ENCODE peak calls at places on chromosomes 2 and 18, in seven cellular contexts. One of them, this sample, is unnamed.

GRCh38 chr2:1339757-1340515 is 73.3 kb upstream of the TPO start:
- DNase-seq in CD8-positive, alpha-beta T cell: no peak
- DNase-seq in naive thymus-derived CD4-positive, alpha-beta T cell: no peak
- DNase-seq in ovary: no peak
- DNase-seq in A549: no peak
- DNase-seq in spleen: no peak
- DNase-seq in K562: no peak
- DNase-seq in this sample: no peak

GRCh38 chr2:239791727-239792648 is 233.2 kb downstream of the NDUFA10 start:
- DNase-seq in A549: no peak
- DNase-seq in spleen: no peak
- DNase-seq in CD8-positive, alpha-beta T cell: peak
- DNase-seq in naive thymus-derived CD4-positive, alpha-beta T cell: no peak
- DNase-seq in K562: no peak
- DNase-seq in ovary: peak
- DNase-seq in this sample: no peak

GRCh38 chr2:160429248-160430000 is 64.2 kb downstream of the RBMS1 start:
- DNase-seq in naive thymus-derived CD4-positive, alpha-beta T cell: peak
- DNase-seq in ovary: no peak
- DNase-seq in spleen: no peak
- DNase-seq in K562: peak
- DNase-seq in CD8-positive, alpha-beta T cell: no peak
- DNase-seq in A549: no peak
- DNase-seq in this sample: peak

GRCh38 chr2:135994281-135994680 is 8.9 kb upstream of the DARS1 start:
- DNase-seq in ovary: no peak
- DNase-seq in spleen: no peak
- DNase-seq in CD8-positive, alpha-beta T cell: no peak
- DNase-seq in naive thymus-derived CD4-positive, alpha-beta T cell: no peak
- DNase-seq in A549: no peak
- DNase-seq in K562: no peak
- DNase-seq in this sample: no peak

GRCh38 chr2:20027715-20028434 is 15.4 kb upstream of the MATN3 start:
- DNase-seq in naive thymus-derived CD4-positive, alpha-beta T cell: no peak
- DNase-seq in A549: no peak
- DNase-seq in spleen: no peak
- DNase-seq in K562: no peak
- DNase-seq in ovary: no peak
- DNase-seq in CD8-positive, alpha-beta T cell: no peak
- DNase-seq in this sample: no peak

GRCh38 chr2:112679484-112679883 is 33.7 kb downstream of the SLC20A1 start:
- DNase-seq in K562: no peak
- DNase-seq in CD8-positive, alpha-beta T cell: no peak
- DNase-seq in A549: no peak
- DNase-seq in spleen: no peak
- DNase-seq in naive thymus-derived CD4-positive, alpha-beta T cell: no peak
- DNase-seq in ovary: no peak
- DNase-seq in this sample: no peak

GRCh38 chr18:79728931-79729586 is 49.5 kb downstream of the CTDP1 start:
- DNase-seq in CD8-positive, alpha-beta T cell: no peak
- DNase-seq in spleen: no peak
- DNase-seq in ovary: no peak
- DNase-seq in K562: no peak
- DNase-seq in A549: no peak
- DNase-seq in naive thymus-derived CD4-positive, alpha-beta T cell: no peak
- DNase-seq in this sample: no peak

GRCh38 chr18:48944634-48945033 is 6.1 kb downstream of the SMAD7 start:
- DNase-seq in spleen: no peak
- DNase-seq in naive thymus-derived CD4-positive, alpha-beta T cell: no peak
- DNase-seq in A549: no peak
- DNase-seq in CD8-positive, alpha-beta T cell: no peak
- DNase-seq in ovary: no peak
- DNase-seq in K562: no peak
- DNase-seq in this sample: no peak

GRCh38 chr2:4964579-4964978 is 727.6 kb upstream of the SOX11 start:
- DNase-seq in ovary: no peak
- DNase-seq in CD8-positive, alpha-beta T cell: no peak
- DNase-seq in naive thymus-derived CD4-positive, alpha-beta T cell: no peak
- DNase-seq in A549: no peak
- DNase-seq in K562: no peak
- DNase-seq in spleen: no peak
- DNase-seq in this sample: no peak

GRCh38 chr2:218259099-218259921 is 1.5 kb upstream of the GPBAR1 start:
- DNase-seq in A549: no peak
- DNase-seq in ovary: no peak
- DNase-seq in CD8-positive, alpha-beta T cell: no peak
- DNase-seq in naive thymus-derived CD4-positive, alpha-beta T cell: no peak
- DNase-seq in K562: no peak
- DNase-seq in spleen: no peak
- DNase-seq in this sample: no peak

GRCh38 chr2:199128476-199129214 is 329.1 kb downstream of the SATB2 start:
- DNase-seq in spleen: no peak
- DNase-seq in K562: no peak
- DNase-seq in CD8-positive, alpha-beta T cell: no peak
- DNase-seq in A549: no peak
- DNase-seq in ovary: no peak
- DNase-seq in naive thymus-derived CD4-positive, alpha-beta T cell: no peak
- DNase-seq in this sample: no peak

GRCh38 chr2:240851078-240851861 is 17.4 kb upstream of the AGXT start:
- DNase-seq in A549: peak
- DNase-seq in CD8-positive, alpha-beta T cell: peak
- DNase-seq in spleen: peak
- DNase-seq in naive thymus-derived CD4-positive, alpha-beta T cell: peak
- DNase-seq in K562: peak
- DNase-seq in ovary: peak
- DNase-seq in this sample: peak

GRCh38 chr2:72077702-72078169 is 69.9 kb downstream of the CYP26B1 start:
- DNase-seq in spleen: no peak
- DNase-seq in K562: no peak
- DNase-seq in naive thymus-derived CD4-positive, alpha-beta T cell: no peak
- DNase-seq in ovary: no peak
- DNase-seq in CD8-positive, alpha-beta T cell: no peak
- DNase-seq in A549: no peak
- DNase-seq in this sample: no peak

GRCh38 chr2:88680266-88680902 is 11.1 kb upstream of the RPIA start:
- DNase-seq in spleen: no peak
- DNase-seq in CD8-positive, alpha-beta T cell: no peak
- DNase-seq in naive thymus-derived CD4-positive, alpha-beta T cell: no peak
- DNase-seq in ovary: no peak
- DNase-seq in A549: no peak
- DNase-seq in K562: no peak
- DNase-seq in this sample: no peak

GRCh38 chr2:130797493-130798435 is 39.0 kb upstream of the ARHGEF4 start:
- DNase-seq in spleen: peak
- DNase-seq in CD8-positive, alpha-beta T cell: peak
- DNase-seq in K562: peak
- DNase-seq in A549: peak
- DNase-seq in naive thymus-derived CD4-positive, alpha-beta T cell: peak
- DNase-seq in ovary: peak
- DNase-seq in this sample: peak

GRCh38 chr18:55968550-55968949 is 380.6 kb upstream of the TCF4 start:
- DNase-seq in naive thymus-derived CD4-positive, alpha-beta T cell: no peak
- DNase-seq in spleen: no peak
- DNase-seq in A549: no peak
- DNase-seq in CD8-positive, alpha-beta T cell: no peak
- DNase-seq in ovary: no peak
- DNase-seq in K562: no peak
- DNase-seq in this sample: no peak

GRCh38 chr2:199261221-199261620 is 196.5 kb downstream of the SATB2 start:
- DNase-seq in ovary: no peak
- DNase-seq in spleen: no peak
- DNase-seq in CD8-positive, alpha-beta T cell: no peak
- DNase-seq in A549: no peak
- DNase-seq in K562: no peak
- DNase-seq in naive thymus-derived CD4-positive, alpha-beta T cell: no peak
- DNase-seq in this sample: no peak

GRCh38 chr2:145744541-145745386 is 1224.8 kb upstream of the ZEB2 start:
- DNase-seq in ovary: no peak
- DNase-seq in naive thymus-derived CD4-positive, alpha-beta T cell: no peak
- DNase-seq in spleen: no peak
- DNase-seq in CD8-positive, alpha-beta T cell: no peak
- DNase-seq in K562: peak
- DNase-seq in A549: no peak
- DNase-seq in this sample: no peak

GRCh38 chr18:50853863-50854271 is 25.1 kb upstream of the ME2 start:
- DNase-seq in K562: no peak
- DNase-seq in naive thymus-derived CD4-positive, alpha-beta T cell: no peak
- DNase-seq in A549: peak
- DNase-seq in CD8-positive, alpha-beta T cell: no peak
- DNase-seq in spleen: no peak
- DNase-seq in ovary: no peak
- DNase-seq in this sample: no peak

GRCh38 chr18:51417643-51418483 is 220.4 kb upstream of the MEX3C start:
- DNase-seq in naive thymus-derived CD4-positive, alpha-beta T cell: no peak
- DNase-seq in spleen: no peak
- DNase-seq in K562: no peak
- DNase-seq in A549: no peak
- DNase-seq in CD8-positive, alpha-beta T cell: no peak
- DNase-seq in ovary: no peak
- DNase-seq in this sample: no peak

GRCh38 chr18:21900594-21901352 is 160.2 kb downstream of the MIB1 start:
- DNase-seq in K562: no peak
- DNase-seq in naive thymus-derived CD4-positive, alpha-beta T cell: no peak
- DNase-seq in spleen: no peak
- DNase-seq in A549: no peak
- DNase-seq in CD8-positive, alpha-beta T cell: no peak
- DNase-seq in ovary: no peak
- DNase-seq in this sample: no peak

GRCh38 chr18:21903688-21904087 is 163.1 kb downstream of the MIB1 start:
- DNase-seq in naive thymus-derived CD4-positive, alpha-beta T cell: no peak
- DNase-seq in A549: no peak
- DNase-seq in ovary: no peak
- DNase-seq in spleen: no peak
- DNase-seq in CD8-positive, alpha-beta T cell: no peak
- DNase-seq in K562: no peak
- DNase-seq in this sample: no peak

GRCh38 chr18:21904856-21905255 is 164.3 kb downstream of the MIB1 start:
- DNase-seq in spleen: no peak
- DNase-seq in K562: no peak
- DNase-seq in A549: no peak
- DNase-seq in ovary: peak
- DNase-seq in CD8-positive, alpha-beta T cell: no peak
- DNase-seq in naive thymus-derived CD4-positive, alpha-beta T cell: no peak
- DNase-seq in this sample: no peak

GRCh38 chr18:21897811-21898210 is 157.2 kb downstream of the MIB1 start:
- DNase-seq in spleen: no peak
- DNase-seq in ovary: peak
- DNase-seq in CD8-positive, alpha-beta T cell: no peak
- DNase-seq in A549: peak
- DNase-seq in naive thymus-derived CD4-positive, alpha-beta T cell: no peak
- DNase-seq in K562: peak
- DNase-seq in this sample: peak

DNA sequence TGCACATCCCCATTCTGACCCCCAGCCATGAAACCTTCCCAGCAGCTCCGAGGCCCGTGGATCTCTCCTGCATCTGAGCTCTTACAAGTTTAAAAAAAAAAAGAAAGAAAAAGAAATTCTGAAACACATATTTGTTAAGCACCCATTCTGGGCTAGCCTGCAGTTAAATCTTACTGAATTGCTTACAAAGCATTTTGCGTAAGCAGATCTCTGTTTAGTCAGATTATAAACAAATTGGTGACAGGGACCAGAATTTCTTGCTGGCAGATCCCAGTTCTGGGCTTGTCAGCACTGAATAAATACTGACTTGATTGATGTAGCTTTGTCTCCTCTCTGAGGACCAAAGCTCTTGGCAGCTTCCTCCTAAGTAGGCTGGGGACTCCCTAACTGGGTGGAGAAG is 160.8 kb downstream of the MIB1 start:
- DNase-seq in spleen: no peak
- DNase-seq in A549: no peak
- DNase-seq in naive thymus-derived CD4-positive, alpha-beta T cell: no peak
- DNase-seq in K562: no peak
- DNase-seq in CD8-positive, alpha-beta T cell: no peak
- DNase-seq in ovary: no peak
- DNase-seq in this sample: no peak
- H3K4me3 ChIP-seq in spleen: peak
- H3K4me3 ChIP-seq in A549: no peak
- H3K4me3 ChIP-seq in naive thymus-derived CD4-positive, alpha-beta T cell: no peak
- H3K4me3 ChIP-seq in K562: no peak
- H3K4me3 ChIP-seq in CD8-positive, alpha-beta T cell: no peak
- H3K4me3 ChIP-seq in ovary: no peak
- H3K4me3 ChIP-seq in this sample: no peak

DNA sequence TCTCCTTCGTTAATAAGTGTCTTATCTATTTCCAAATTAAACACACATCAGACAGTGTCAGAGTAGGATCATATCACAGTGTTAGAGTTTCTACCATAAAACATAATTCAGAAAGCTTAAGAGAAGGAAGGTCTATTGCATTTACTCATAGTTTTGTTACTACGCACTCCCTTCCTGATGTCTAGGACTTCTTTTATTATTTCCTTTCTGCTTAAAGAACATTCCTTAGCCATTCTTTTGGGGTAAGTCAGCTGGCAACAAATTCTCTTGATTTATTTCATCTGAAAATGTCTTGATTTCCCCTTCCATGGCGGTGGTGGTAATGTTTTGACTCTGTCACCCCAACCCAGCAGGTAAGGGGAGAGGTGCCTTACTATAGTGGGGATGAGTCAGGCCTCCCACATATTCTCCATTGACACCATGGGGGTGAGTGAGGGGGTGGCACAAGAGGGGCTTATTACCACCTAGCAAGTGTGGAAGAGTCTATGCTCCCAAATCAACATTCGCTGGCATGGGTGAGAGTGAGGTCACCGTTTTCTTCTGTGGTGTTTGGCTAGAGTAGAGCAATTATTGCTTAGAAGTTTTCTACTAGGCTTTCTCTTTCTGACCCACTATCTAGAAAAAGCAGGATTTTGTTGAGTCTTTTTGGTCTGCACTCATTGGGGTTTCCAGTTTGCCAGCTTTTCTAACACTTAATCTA is 29.9 kb downstream of the ABCB11 start:
- DNase-seq in ovary: no peak
- DNase-seq in spleen: no peak
- DNase-seq in naive thymus-derived CD4-positive, alpha-beta T cell: no peak
- DNase-seq in K562: no peak
- DNase-seq in A549: no peak
- DNase-seq in CD8-positive, alpha-beta T cell: no peak
- DNase-seq in this sample: no peak
- H3K4me3 ChIP-seq in ovary: no peak
- H3K4me3 ChIP-seq in spleen: no peak
- H3K4me3 ChIP-seq in naive thymus-derived CD4-positive, alpha-beta T cell: no peak
- H3K4me3 ChIP-seq in K562: no peak
- H3K4me3 ChIP-seq in A549: no peak
- H3K4me3 ChIP-seq in CD8-positive, alpha-beta T cell: no peak
- H3K4me3 ChIP-seq in this sample: no peak

GRCh38 chr2:176104338-176105077 is 2.6 kb upstream of the HOXD11 start:
- DNase-seq in naive thymus-derived CD4-positive, alpha-beta T cell: no peak
- DNase-seq in ovary: no peak
- DNase-seq in CD8-positive, alpha-beta T cell: no peak
- DNase-seq in A549: peak
- DNase-seq in spleen: no peak
- DNase-seq in K562: no peak
- DNase-seq in this sample: no peak
- H3K4me3 ChIP-seq in naive thymus-derived CD4-positive, alpha-beta T cell: no peak
- H3K4me3 ChIP-seq in ovary: peak
- H3K4me3 ChIP-seq in CD8-positive, alpha-beta T cell: no peak
- H3K4me3 ChIP-seq in A549: peak
- H3K4me3 ChIP-seq in spleen: no peak
- H3K4me3 ChIP-seq in K562: no peak
- H3K4me3 ChIP-seq in this sample: no peak

GRCh38 chr2:215311625-215312394 is at the start of gene ATIC:
- DNase-seq in A549: peak
- DNase-seq in K562: peak
- DNase-seq in CD8-positive, alpha-beta T cell: peak
- DNase-seq in naive thymus-derived CD4-positive, alpha-beta T cell: peak
- DNase-seq in spleen: peak
- DNase-seq in ovary: peak
- DNase-seq in this sample: peak
- H3K4me3 ChIP-seq in A549: peak
- H3K4me3 ChIP-seq in K562: peak
- H3K4me3 ChIP-seq in CD8-positive, alpha-beta T cell: peak
- H3K4me3 ChIP-seq in naive thymus-derived CD4-positive, alpha-beta T cell: peak
- H3K4me3 ChIP-seq in spleen: peak
- H3K4me3 ChIP-seq in ovary: peak
- H3K4me3 ChIP-seq in this sample: peak